ENCODE peak calls at places on chromosomes 3 and 15, in four cellular contexts. T is activated CD8-positive, alpha-beta memory T cell treated with anti-CD3 and anti-CD28 coated beads for 48 hours; B is RCC 7860; G is NCI-H1092 treated with DMSO at 0.1 percent for 48 hours. F is an unnamed sample.

GRCh38 chr3:22225161-22225560 is 474.2 kb upstream of the ZNF385D start:
- DNase-seq in T (no peak), B (no peak), G (no peak), F (no peak)

GRCh38 chr15:28917791-28918140 is 32.0 kb downstream of the APBA2 start:
- DNase-seq in T (no peak), B (no peak), G (no peak), F (no peak)

GRCh38 chr3:73210759-73211158 is 149.3 kb downstream of the EBLN2 start:
- DNase-seq in T (no peak), B (no peak), G (peak), F (no peak)

GRCh38 chr15:66803182-66803729 is 101.2 kb downstream of the SMAD6 start:
- DNase-seq in T (no peak), B (peak), G (no peak), F (no peak)

GRCh38 chr3:162437480-162437879 is 940.9 kb downstream of the OTOL1 start:
- DNase-seq in T (no peak), B (peak), G (no peak), F (no peak)

GRCh38 chr3:119582178-119582577 is 2.9 kb downstream of the ADPRH start:
- DNase-seq in T (no peak), B (peak), G (no peak), F (no peak)

GRCh38 chr3:40043444-40043755 is 234.0 kb downstream of the MYRIP start:
- DNase-seq in T (no peak), B (no peak), G (peak), F (no peak)

GRCh38 chr3:150419959-150420358 is 11.9 kb downstream of the TSC22D2 start:
- DNase-seq in T (no peak), B (no peak), G (no peak), F (no peak)

GRCh38 chr3:49534581-49535495 is 19.4 kb upstream of the BSN start:
- DNase-seq in T (no peak), B (peak), G (peak), F (no peak)

GRCh38 chr3:50675179-50676030 is 678 bp downstream of the DOCK3 start:
- DNase-seq in T (peak), B (no peak), G (peak), F (peak)

GRCh38 chr15:80073197-80073596 is 13.7 kb downstream of the ZFAND6 start:
- DNase-seq in T (no peak), B (no peak), G (no peak), F (no peak)

GRCh38 chr3:76643620-76644019 is 396.3 kb upstream of the ROBO2 start:
- DNase-seq in T (no peak), B (no peak), G (no peak), F (no peak)

GRCh38 chr15:67806539-67806935 is 18.8 kb upstream of the SKOR1 start:
- DNase-seq in T (no peak), B (no peak), G (no peak), F (no peak)

GRCh38 chr3:4492240-4493007 is 724 bp upstream of the ITPR1 start:
- DNase-seq in T (no peak), B (peak), G (no peak), F (peak)

F was measured in OCI-LY7.